ENCODE peak calls at places on chromosomes 4 and X, in seven cellular contexts. U is progenitor cell of endocrine pancreas, Y is foreskin keratinocyte, G is NCI-H2081, J is HTR-8/SVneo, D is SJSA1, E is GM04504. M is an unnamed sample.
A peak's percentile ranks its signal among the peaks of the same experiment; 100 is the strongest.

GRCh38 chr4:118124977-118125376 is 90.7 kb downstream of the NDST3 start:
- DNase-seq in U (no peak), J (no peak), G (no peak), Y (no peak), D (no peak), E (no peak), M (no peak)

GRCh38 chr4:57147335-57148060 is 37.3 kb upstream of the IGFBP7 start:
- DNase-seq in E (peak; percentile 50), Y (peak; percentile 53), U (no peak), G (no peak), D (no peak), J (no peak), M (peak; percentile 24)

GRCh38 chr4:147683172-147683571 is 791 bp downstream of the PRMT9 start:
- DNase-seq in Y (peak; percentile 18), E (no peak), D (no peak), U (no peak), J (no peak), G (no peak), M (no peak)

GRCh38 chr4:8769645-8770517 is 101.8 kb downstream of the HMX1 start:
- DNase-seq in J (no peak), E (no peak), U (no peak), G (no peak), Y (no peak), D (no peak), M (no peak)

GRCh38 chr4:147011386-147011785 is 65.7 kb upstream of the TTC29 start:
- DNase-seq in D (no peak), G (no peak), Y (no peak), U (no peak), E (no peak), J (no peak), M (no peak)

GRCh38 chr4:111992604-111993151 is 152.6 kb upstream of the FAM241A start:
- DNase-seq in E (no peak), U (no peak), Y (no peak), J (no peak), D (no peak), G (no peak), M (no peak)

GRCh38 chr4:106763044-106763443 is 273.1 kb downstream of the DKK2 start:
- DNase-seq in G (no peak), Y (peak; percentile 33), U (no peak), J (no peak), E (peak; percentile 47), D (no peak), M (peak; percentile 21)

GRCh38 chr4:172776203-172776896 is 392.3 kb upstream of the GALNT7 start:
- DNase-seq in E (no peak), D (no peak), U (no peak), J (no peak), Y (no peak), G (no peak), M (no peak)

GRCh38 chr4:182884046-182884445 is 33.1 kb downstream of the DCTD start:
- DNase-seq in Y (no peak), E (no peak), J (no peak), D (no peak), U (no peak), G (no peak), M (no peak)

GRCh38 chr4:85747871-85748491 is 273.0 kb downstream of the ARHGAP24 start:
- DNase-seq in U (no peak), Y (peak; percentile 56), G (peak; percentile 28), D (no peak), E (no peak), J (peak; percentile 25), M (no peak)

GRCh38 chr4:64105903-64106302 is 303.3 kb downstream of the TECRL start:
- DNase-seq in E (no peak), U (no peak), Y (no peak), D (no peak), G (no peak), J (no peak), M (no peak)

GRCh38 chrX:84168574-84168973 is 19.4 kb downstream of the RPS6KA6 start:
- DNase-seq in U (no peak), G (no peak), J (no peak), D (no peak), E (no peak), Y (peak; percentile 31), M (no peak)

GRCh38 chrX:117990438-117990837 is 126.2 kb downstream of the KLHL13 start:
- DNase-seq in D (no peak), E (no peak), G (no peak), Y (peak; percentile 81), U (no peak), J (no peak), M (no peak)

GRCh38 chrX:109635151-109635550 is 10.2 kb upstream of the KCNE5 start:
- DNase-seq in Y (peak; percentile 5), G (peak; percentile 7), E (no peak), D (no peak), U (no peak), J (peak; percentile 0), M (no peak)

GRCh38 chrX:16429391-16429790 is 220.6 kb upstream of the S100G start:
- DNase-seq in G (no peak), D (no peak), U (no peak), Y (no peak), J (no peak), E (no peak), M (no peak)

GRCh38 chr4:105965183-105965800 is 70.0 kb downstream of the NPNT start:
- DNase-seq in D (no peak), J (no peak), G (no peak), U (no peak), Y (peak; percentile 91), E (no peak), M (no peak)

GRCh38 chr4:1547863-1548637 is 136.1 kb downstream of the FAM53A start:
- DNase-seq in J (no peak), Y (no peak), E (no peak), G (no peak), U (no peak), D (no peak), M (no peak)

GRCh38 chr4:39469429-39470077 is 10.7 kb downstream of the LIAS start:
- DNase-seq in D (peak; percentile 60), U (peak; percentile 22), Y (peak; percentile 62), J (peak; percentile 65), E (peak; percentile 66), G (peak; percentile 82), M (peak; percentile 57)

GRCh38 chr4:116126794-116127193 is 958.6 kb downstream of the TRAM1L1 start:
- DNase-seq in E (no peak), G (no peak), D (no peak), Y (no peak), U (no peak), J (no peak), M (no peak)

GRCh38 chr4:77762531-77762930 is 56.6 kb downstream of the CNOT6L start:
- DNase-seq in D (no peak), Y (no peak), J (no peak), G (no peak), E (no peak), U (no peak), M (no peak)

GRCh38 chr4:7719354-7720174 is 220.1 kb downstream of the AFAP1 start:
- DNase-seq in J (peak; percentile 84), D (peak; percentile 65), Y (no peak), U (peak; percentile 87), G (peak; percentile 52), E (no peak), M (no peak)

GRCh38 chrX:127011629-127012028 is 192.1 kb downstream of the PRR32 start:
- DNase-seq in D (no peak), J (no peak), U (no peak), E (no peak), Y (no peak), G (no peak), M (no peak)

GRCh38 chr4:12852338-12853307 is 631.5 kb downstream of the RAB28 start:
- DNase-seq in E (peak; percentile 14), U (no peak), J (peak; percentile 18), Y (peak; percentile 67), D (no peak), G (peak; percentile 77), M (peak; percentile 14)

GRCh38 chr4:2352171-2352570 is 66.3 kb downstream of the ZFYVE28 start:
- DNase-seq in J (no peak), Y (no peak), D (peak; percentile 6), U (no peak), E (no peak), G (no peak), M (no peak)

M was measured in BJ.